ENCODE peak calls at places on chromosomes 1 and 21, in ten cellular contexts. Z, B, N, T, L, V, W, S, M and Q are unnamed samples.

GRCh38 chr1:151371340-151371739 is 1.2 kb downstream of the SELENBP1 start:
- DNase-seq in Z (peak; percentile 53), B (no peak), N (peak; percentile 18), T (peak; percentile 50), L (no peak), V (peak; percentile 87), W (no peak), S (peak; percentile 49), M (no peak), Q (no peak)

GRCh38 chr1:164590592-164590991 is 31.6 kb downstream of the PBX1 start:
- DNase-seq in Z (no peak), B (no peak), N (no peak), T (no peak), L (no peak), V (no peak), W (no peak), S (no peak), M (no peak), Q (no peak)

GRCh38 chr1:27135920-27136551 is 18.9 kb downstream of the SLC9A1 start:
- DNase-seq in Z (no peak), B (no peak), N (no peak), T (no peak), L (no peak), V (no peak), W (peak; percentile 43), S (no peak), M (no peak), Q (no peak)

GRCh38 chr1:153973071-153973470 is 4.4 kb downstream of the JTB start:
- DNase-seq in Z (no peak), B (no peak), N (no peak), T (no peak), L (no peak), V (no peak), W (no peak), S (no peak), M (no peak), Q (no peak)

GRCh38 chr1:31788825-31789256 is 24.7 kb upstream of the ADGRB2 start:
- DNase-seq in Z (no peak), B (no peak), N (peak; percentile 66), T (peak; percentile 86), L (peak; percentile 30), V (no peak), W (no peak), S (peak; percentile 66), M (no peak), Q (peak; percentile 71)

GRCh38 chr1:204358605-204359004 is 1.1 kb downstream of the PLEKHA6 start:
- DNase-seq in Z (no peak), B (no peak), N (no peak), T (no peak), L (no peak), V (no peak), W (no peak), S (no peak), M (no peak), Q (no peak)

GRCh38 chr1:171948491-171948890 is 107.2 kb downstream of the DNM3 start:
- DNase-seq in Z (no peak), B (no peak), N (no peak), T (peak; percentile 43), L (no peak), V (no peak), W (no peak), S (peak; percentile 70), M (no peak), Q (no peak)

GRCh38 chr1:4494558-4494957 is 159.9 kb upstream of the AJAP1 start:
- DNase-seq in Z (no peak), B (no peak), N (no peak), T (no peak), L (no peak), V (no peak), W (no peak), S (no peak), M (no peak), Q (no peak)

GRCh38 chr1:20462397-20462796 is 23.6 kb downstream of the CAMK2N1 start:
- DNase-seq in Z (peak; percentile 80), B (no peak), N (no peak), T (no peak), L (no peak), V (no peak), W (no peak), S (no peak), M (no peak), Q (no peak)

GRCh38 chr1:161962094-161962887 is 61.4 kb downstream of the OLFML2B start:
- DNase-seq in Z (no peak), B (no peak), N (no peak), T (peak; percentile 94), L (peak; percentile 55), V (no peak), W (no peak), S (peak; percentile 9), M (no peak), Q (no peak)

GRCh38 chr1:193614817-193615216 is 428.4 kb upstream of the B3GALT2 start:
- DNase-seq in Z (no peak), B (no peak), N (no peak), T (peak; percentile 23), L (peak; percentile 2), V (no peak), W (no peak), S (peak; percentile 20), M (no peak), Q (no peak)

GRCh38 chr1:221439734-221440436 is 302.0 kb downstream of the DUSP10 start:
- DNase-seq in Z (no peak), B (no peak), N (no peak), T (peak; percentile 95), L (peak; percentile 91), V (no peak), W (peak; percentile 56), S (no peak), M (no peak), Q (no peak)

GRCh38 chr1:151058682-151059341 is 610 bp downstream of the CDC42SE1 start:
- DNase-seq in Z (peak; percentile 49), B (no peak), N (peak; percentile 63), T (no peak), L (no peak), V (peak; percentile 86), W (peak; percentile 51), S (peak; percentile 65), M (no peak), Q (no peak)

GRCh38 chr1:157045251-157046218 is at the start of gene ARHGEF11:
- DNase-seq in Z (peak; percentile 92), B (no peak), N (peak; percentile 91), T (peak; percentile 93), L (peak; percentile 38), V (peak; percentile 93), W (peak; percentile 44), S (peak; percentile 90), M (peak; percentile 58), Q (peak; percentile 83)

GRCh38 chr1:29280780-29281131 is 44.4 kb downstream of the PTPRU start:
- DNase-seq in Z (no peak), B (no peak), N (no peak), T (peak; percentile 49), L (no peak), V (no peak), W (no peak), S (no peak), M (no peak), Q (no peak)

GRCh38 chr1:201483373-201483949 is 14.5 kb upstream of the PHLDA3 start:
- DNase-seq in Z (no peak), B (no peak), N (no peak), T (no peak), L (no peak), V (no peak), W (no peak), S (no peak), M (no peak), Q (no peak)

GRCh38 chr1:58893257-58893869 is 109.5 kb upstream of the JUN start:
- DNase-seq in Z (no peak), B (no peak), N (peak; percentile 90), T (no peak), L (no peak), V (no peak), W (no peak), S (no peak), M (no peak), Q (no peak)

GRCh38 chr1:205991237-205991636 is 12.0 kb downstream of the RAB7B start:
- DNase-seq in Z (no peak), B (no peak), N (no peak), T (peak; percentile 78), L (no peak), V (no peak), W (no peak), S (no peak), M (no peak), Q (no peak)

GRCh38 chr1:59739111-59739510 is 75.6 kb upstream of the HOOK1 start:
- DNase-seq in Z (no peak), B (no peak), N (no peak), T (no peak), L (no peak), V (no peak), W (no peak), S (no peak), M (no peak), Q (no peak)

GRCh38 chr1:151457911-151458882 is 1.1 kb downstream of the POGZ start:
- DNase-seq in Z (peak; percentile 70), B (peak; percentile 58), N (peak; percentile 88), T (peak; percentile 87), L (peak; percentile 56), V (peak; percentile 82), W (peak; percentile 66), S (peak; percentile 88), M (peak; percentile 38), Q (peak; percentile 70)

GRCh38 chr1:196660912-196661311 is 9.1 kb downstream of the CFH start:
- DNase-seq in Z (peak; percentile 24), B (no peak), N (peak; percentile 27), T (peak; percentile 37), L (no peak), V (no peak), W (no peak), S (peak; percentile 80), M (no peak), Q (peak; percentile 58)

GRCh38 chr21:35020446-35020845 is 28.7 kb downstream of the RUNX1 start:
- DNase-seq in Z (no peak), B (peak; percentile 31), N (no peak), T (no peak), L (no peak), V (no peak), W (no peak), S (no peak), M (no peak), Q (no peak)

GRCh38 chr1:218298398-218298797 is 13.3 kb downstream of the RRP15 start:
- DNase-seq in Z (no peak), B (no peak), N (no peak), T (no peak), L (no peak), V (no peak), W (no peak), S (peak; percentile 67), M (no peak), Q (no peak)

GRCh38 chr1:215375386-215375785 is 191.7 kb upstream of the KCTD3 start:
- DNase-seq in Z (no peak), B (no peak), N (no peak), T (peak; percentile 13), L (no peak), V (no peak), W (no peak), S (no peak), M (no peak), Q (no peak)

GRCh38 chr1:107251083-107251482 is 110.2 kb downstream of the NTNG1 start:
- DNase-seq in Z (no peak), B (no peak), N (no peak), T (no peak), L (no peak), V (no peak), W (no peak), S (no peak), M (no peak), Q (no peak)

GRCh38 chr1:198756470-198756869 is 117.6 kb downstream of the PTPRC start:
- DNase-seq in Z (peak; percentile 35), B (no peak), N (no peak), T (peak; percentile 44), L (no peak), V (no peak), W (no peak), S (peak; percentile 27), M (no peak), Q (peak; percentile 22)